ENCODE peak calls at places on chromosomes 11 and 22, in four cellular contexts. D, E, G and W are unnamed samples.

GRCh38 chr22:47393191-47393590 is 630.7 kb downstream of the TBC1D22A start:
- DNase-seq in G (no peak), E (peak), D (no peak), W (no peak)

GRCh38 chr11:31798057-31799035 is 12.8 kb downstream of the PAX6 start:
- DNase-seq in D (no peak), E (no peak), G (no peak), W (no peak)

GRCh38 chr11:27646051-27646818 is 54.0 kb downstream of the BDNF start:
- DNase-seq in D (no peak), G (no peak), E (no peak), W (no peak)

GRCh38 chr11:57131080-57131790 is 50.5 kb upstream of the LRRC55 start:
- DNase-seq in G (peak), E (no peak), D (peak), W (no peak)

GRCh38 chr11:89498845-89499448 is 7.8 kb upstream of the NOX4 start:
- DNase-seq in E (no peak), G (no peak), D (no peak), W (no peak)

GRCh38 chr11:124297921-124298320 is 15.8 kb downstream of the OR8D1 start:
- DNase-seq in E (no peak), D (no peak), G (no peak), W (no peak)

GRCh38 chr11:57357827-57358226 is 19.7 kb downstream of the P2RX3 start:
- DNase-seq in E (no peak), G (no peak), D (no peak), W (no peak)

GRCh38 chr11:61962213-61963015 is 5.0 kb downstream of the FTH1 start:
- DNase-seq in E (no peak), D (peak), G (no peak), W (no peak)

GRCh38 chr11:75301602-75302345 is 49.7 kb downstream of the ARRB1 start:
- DNase-seq in E (no peak), G (no peak), D (no peak), W (no peak)

GRCh38 chr11:83773950-83774880 is 488.0 kb upstream of the CCDC90B start:
- DNase-seq in E (no peak), G (no peak), D (peak), W (no peak)

GRCh38 chr11:6437423-6437822 is 3.4 kb downstream of the HPX start:
- DNase-seq in D (no peak), E (no peak), G (no peak), W (no peak)

GRCh38 chr22:43750751-43751150 is 61.4 kb downstream of the EFCAB6 start:
- DNase-seq in E (no peak), D (no peak), G (no peak), W (no peak)

GRCh38 chr22:20223421-20224245 is 44.5 kb downstream of the RTN4R start:
- DNase-seq in E (no peak), D (no peak), G (no peak), W (no peak)

GRCh38 chr11:118897721-118898310 is 14.1 kb downstream of the CXCR5 start:
- DNase-seq in E (peak), G (peak), D (no peak), W (no peak)

GRCh38 chr22:39723899-39724351 is 153.4 kb downstream of the CACNA1I start:
- DNase-seq in G (no peak), E (no peak), D (peak), W (no peak)

GRCh38 chr11:9962722-9963121 is 298.8 kb downstream of the SWAP70 start:
- DNase-seq in E (no peak), G (no peak), D (no peak), W (no peak)

GRCh38 chr22:47267531-47268282 is 505.3 kb downstream of the TBC1D22A start:
- DNase-seq in G (no peak), D (no peak), E (no peak), W (no peak)